ENCODE peak calls at places on chromosomes 1 and 21, in four cellular contexts. X is CD8-positive, alpha-beta T cell; E is thoracic aorta; D is foreskin fibroblast. Z is an unnamed sample.

GRCh38 chr1:93433407-93433961 is 14.4 kb upstream of the FNBP1L start:
- DNase-seq in X (no peak), E (no peak), D (no peak), Z (peak)

GRCh38 chr1:42259059-42259738 is 75.8 kb downstream of the FOXJ3 start:
- DNase-seq in E (no peak), X (no peak), D (no peak), Z (peak)

GRCh38 chr21:41374177-41374712 is 12.4 kb downstream of the MX2 start:
- DNase-seq in E (no peak), X (no peak), D (no peak), Z (no peak)

GRCh38 chr21:46459356-46460112 is 843 bp downstream of the DIP2A start:
- DNase-seq in X (no peak), E (no peak), D (peak), Z (peak)

GRCh38 chr1:189678779-189679178 is 798.9 kb downstream of the BRINP3 start:
- DNase-seq in D (no peak), X (no peak), E (no peak), Z (no peak)

GRCh38 chr1:156417700-156418015 is 48.6 kb downstream of the RHBG start:
- DNase-seq in X (no peak), D (no peak), E (no peak), Z (no peak)

GRCh38 chr21:43727571-43728466 is 8.9 kb downstream of the PDXK start:
- DNase-seq in E (no peak), X (no peak), D (peak), Z (no peak)

GRCh38 chr1:92922378-92923035 is 38.8 kb downstream of the DIPK1A start:
- DNase-seq in D (no peak), E (no peak), X (no peak), Z (no peak)

GRCh38 chr1:161738627-161739287 is 10.8 kb upstream of the DUSP12 start:
- DNase-seq in E (no peak), X (peak), D (peak), Z (no peak)
- TF ChIP-seq CTCF in E (no peak), X (peak), D (peak), Z (peak)

GRCh38 chr1:179743679-179744400 is 749 bp downstream of the FAM163A start:
- DNase-seq in X (no peak), D (no peak), E (no peak), Z (no peak)
- H3K4me3 ChIP-seq in X (no peak), D (no peak), E (peak), Z (peak)

GRCh38 chr1:65722461-65722860 is 70.2 kb upstream of the PDE4B start:
- DNase-seq in E (no peak), D (no peak), X (no peak), Z (no peak)

GRCh38 chr1:65719391-65719790 is 73.3 kb upstream of the PDE4B start:
- DNase-seq in D (no peak), X (no peak), E (no peak), Z (no peak)

GRCh38 chr1:65717815-65718454 is 74.8 kb upstream of the PDE4B start:
- DNase-seq in D (peak), X (no peak), E (no peak), Z (no peak)
- TF ChIP-seq CTCF in D (peak), X (no peak), E (no peak), Z (no peak)

DNA sequence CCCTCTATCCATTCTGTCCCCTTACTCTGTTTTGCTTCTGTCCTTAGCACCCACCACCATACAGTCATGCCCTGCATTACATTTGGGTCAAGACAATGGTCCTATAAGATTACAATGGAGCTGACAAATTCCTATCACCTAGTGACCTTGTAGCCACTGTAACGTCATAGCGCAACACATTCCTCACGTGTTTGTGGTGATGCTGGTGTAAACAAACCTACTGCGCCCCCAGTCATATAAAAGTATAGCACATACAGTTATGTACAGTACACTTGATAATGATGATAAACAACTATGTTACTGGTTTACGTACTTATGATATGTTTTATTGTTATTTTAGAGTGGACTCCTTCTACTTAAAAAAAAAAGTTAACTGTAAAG is 4.2 kb upstream of the CITED4 start:
- DNase-seq in D (no peak), E (no peak), X (no peak), Z (no peak)
- H3K4me3 ChIP-seq in D (no peak), E (no peak), X (no peak), Z (no peak)

GRCh38 chr1:85146972-85147359 is 53.9 kb downstream of the SYDE2 start:
- DNase-seq in X (no peak), D (no peak), E (no peak), Z (no peak)
- TF ChIP-seq CTCF in X (no peak), D (peak), E (no peak), Z (no peak)

GRCh38 chr1:222817529-222817928 is 2.7 kb downstream of the DISP1 start:
- DNase-seq in D (peak), E (peak), X (no peak), Z (no peak)

GRCh38 chr1:222815367-222815765 is 527 bp downstream of the DISP1 start:
- DNase-seq in E (peak), X (no peak), D (no peak), Z (no peak)

GRCh38 chr1:222811671-222812070 is 3.2 kb upstream of the DISP1 start:
- DNase-seq in E (no peak), D (no peak), X (no peak), Z (no peak)

GRCh38 chr1:222814536-222815366 is at the start of gene DISP1:
- DNase-seq in E (peak), D (peak), X (peak), Z (peak)

GRCh38 chr1:222813866-222814535 is 838 bp upstream of the DISP1 start:
- DNase-seq in E (no peak), D (peak), X (no peak), Z (no peak)
- H3K4me3 ChIP-seq in E (peak), D (peak), X (peak), Z (peak)

Z was measured in prostate gland.